ENCODE peak calls at places on chromosomes 5 and 9, in five cellular contexts. E, M, K, Q and C are unnamed samples.

GRCh38 chr5:179264641-179265528 is 80.4 kb downstream of the ADAMTS2 start:
- DNase-seq in E (no peak), Q (no peak), K (no peak), M (no peak), C (no peak)

GRCh38 chr5:143418140-143418866 is 14.8 kb upstream of the NR3C1 start:
- DNase-seq in M (no peak), K (no peak), Q (no peak), E (no peak), C (no peak)

GRCh38 chr9:88971131-88971960 is 19.9 kb upstream of the S1PR3 start:
- DNase-seq in E (no peak), Q (no peak), K (no peak), M (no peak), C (no peak)

GRCh38 chr5:157564149-157564711 is 11.3 kb downstream of the ADAM19 start:
- DNase-seq in Q (no peak), K (no peak), E (no peak), M (no peak), C (no peak)

GRCh38 chr5:6365142-6365976 is 13.0 kb downstream of the MED10 start:
- DNase-seq in E (peak), M (no peak), Q (no peak), K (peak), C (peak)

GRCh38 chr9:86885232-86885631 is 62.1 kb downstream of the GAS1 start:
- DNase-seq in E (no peak), Q (no peak), M (no peak), K (no peak), C (no peak)

GRCh38 chr9:130996205-130996604 is 12.8 kb upstream of the LAMC3 start:
- DNase-seq in Q (no peak), M (no peak), E (no peak), K (no peak), C (no peak)

GRCh38 chr9:6805532-6805931 is 47.8 kb downstream of the KDM4C start:
- DNase-seq in M (no peak), Q (no peak), E (peak), K (no peak), C (peak)

GRCh38 chr9:130192600-130192999 is 20.4 kb downstream of the NCS1 start:
- DNase-seq in Q (no peak), E (no peak), K (no peak), M (no peak), C (no peak)

GRCh38 chr5:129216001-129216400 is 121.5 kb downstream of the ISOC1 start:
- DNase-seq in M (no peak), Q (no peak), K (no peak), E (peak), C (no peak)

GRCh38 chr9:138006576-138007233 is 129.1 kb downstream of the CACNA1B start:
- DNase-seq in E (no peak), M (no peak), K (no peak), Q (no peak), C (no peak)

GRCh38 chr9:840343-840742 is 1.2 kb upstream of the DMRT1 start:
- DNase-seq in K (no peak), Q (no peak), E (no peak), M (no peak), C (no peak)

GRCh38 chr9:131738838-131739191 is 1.1 kb downstream of the RAPGEF1 start:
- DNase-seq in M (no peak), Q (no peak), E (no peak), K (no peak), C (no peak)

GRCh38 chr9:37061763-37062162 is 27.7 kb upstream of the PAX5 start:
- DNase-seq in M (peak), E (peak), K (peak), Q (no peak), C (no peak)

GRCh38 chr5:102600964-102601363 is 102.2 kb upstream of the SLCO6A1 start:
- DNase-seq in Q (no peak), K (no peak), M (no peak), E (peak), C (no peak)

GRCh38 chr9:32942755-32943460 is 58.5 kb downstream of the APTX start:
- DNase-seq in Q (no peak), M (no peak), E (no peak), K (no peak), C (no peak)

GRCh38 chr9:121745396-121745695 is 93.9 kb downstream of the DAB2IP start:
- DNase-seq in E (no peak), M (no peak), K (no peak), Q (no peak), C (no peak)

GRCh38 chr9:121744687-121745395 is 93.4 kb downstream of the DAB2IP start:
- DNase-seq in K (no peak), Q (no peak), M (no peak), E (no peak), C (peak)

GRCh38 chr9:121742923-121743322 is 91.5 kb downstream of the DAB2IP start:
- DNase-seq in M (no peak), Q (no peak), E (no peak), K (no peak), C (no peak)

GRCh38 chr9:121743441-121744001 is 92.1 kb downstream of the DAB2IP start:
- DNase-seq in M (no peak), E (peak), K (peak), Q (peak), C (peak)

DNA sequence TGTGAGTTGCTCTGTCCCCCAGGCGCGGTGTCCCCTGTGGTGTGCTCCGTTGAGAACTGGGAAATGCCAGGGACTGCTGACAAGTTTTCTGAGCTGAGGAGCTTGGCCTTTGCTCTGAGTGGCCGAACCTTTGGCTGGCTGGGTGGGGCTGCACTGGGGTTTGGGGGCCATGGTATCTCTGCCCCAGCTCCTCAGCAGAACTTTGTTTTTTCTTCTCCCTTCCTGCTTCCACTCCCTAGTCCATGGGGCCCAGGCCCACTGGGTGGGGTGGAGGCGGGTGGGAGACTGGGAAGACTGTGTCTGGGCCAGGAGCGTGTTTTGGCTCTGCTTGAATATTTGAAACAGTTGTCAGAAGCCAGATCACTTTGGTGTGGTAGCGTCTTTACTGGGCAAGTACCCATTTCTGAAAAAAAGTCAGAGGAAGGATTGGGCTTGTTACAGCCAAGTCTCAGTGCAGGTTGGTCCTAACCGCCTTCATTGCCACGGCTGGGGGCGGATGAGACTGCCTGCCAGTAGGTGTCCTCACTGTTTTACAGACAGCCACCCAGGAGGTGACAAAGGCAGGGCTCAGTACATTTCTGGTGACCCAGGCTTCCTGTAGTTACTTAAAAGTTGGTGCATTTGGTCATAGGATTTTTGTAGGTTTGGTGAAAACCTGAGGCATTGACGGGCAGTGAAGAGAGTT is 92.7 kb downstream of the DAB2IP start:
- DNase-seq in E (peak), Q (no peak), K (peak), M (no peak), C (peak)
- TF ChIP-seq CTCF in E (peak), Q (no peak), K (peak), M (peak), C (peak)

DNA sequence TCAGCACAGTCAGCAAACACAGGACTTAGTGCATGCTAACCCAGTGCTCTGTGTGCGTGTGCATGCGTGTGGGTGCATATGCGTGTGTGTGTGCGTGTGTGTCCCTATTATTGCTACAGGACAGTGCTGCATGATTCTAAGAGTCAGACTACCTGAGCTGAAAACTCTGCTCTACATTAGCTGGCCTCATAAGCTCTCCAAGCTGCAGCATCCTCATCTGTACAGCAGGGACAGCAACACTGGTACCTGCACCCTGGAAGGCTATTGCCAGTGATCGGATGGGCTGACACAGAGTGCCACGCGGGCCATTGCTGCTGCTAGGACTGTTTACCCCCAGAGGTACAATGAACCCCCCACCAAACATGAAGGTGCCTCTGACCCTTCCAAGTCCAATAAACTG is 1.2 kb downstream of the ADAMTS12 start:
- DNase-seq in E (peak), M (no peak), Q (no peak), K (no peak), C (peak)
- TF ChIP-seq CTCF in E (peak), M (peak), Q (no peak), K (peak), C (peak)

GRCh38 chr9:96068511-96068910 is 193.0 kb downstream of the ERCC6L2 start:
- DNase-seq in K (no peak), E (no peak), Q (no peak), M (no peak), C (no peak)

GRCh38 chr9:96072930-96073329 is 197.4 kb downstream of the ERCC6L2 start:
- DNase-seq in E (no peak), Q (no peak), K (no peak), M (no peak), C (no peak)

GRCh38 chr9:96073531-96074284 is 198.2 kb downstream of the ERCC6L2 start:
- DNase-seq in Q (no peak), M (no peak), K (no peak), E (no peak), C (no peak)

GRCh38 chr9:96069821-96070220 is 194.3 kb downstream of the ERCC6L2 start:
- DNase-seq in K (no peak), Q (no peak), E (no peak), M (no peak), C (no peak)

GRCh38 chr9:96071245-96072124 is 196.0 kb downstream of the ERCC6L2 start:
- DNase-seq in M (no peak), K (no peak), E (no peak), Q (peak), C (peak)
- TF ChIP-seq CTCF in M (peak), K (peak), E (peak), Q (no peak), C (peak)

DNA sequence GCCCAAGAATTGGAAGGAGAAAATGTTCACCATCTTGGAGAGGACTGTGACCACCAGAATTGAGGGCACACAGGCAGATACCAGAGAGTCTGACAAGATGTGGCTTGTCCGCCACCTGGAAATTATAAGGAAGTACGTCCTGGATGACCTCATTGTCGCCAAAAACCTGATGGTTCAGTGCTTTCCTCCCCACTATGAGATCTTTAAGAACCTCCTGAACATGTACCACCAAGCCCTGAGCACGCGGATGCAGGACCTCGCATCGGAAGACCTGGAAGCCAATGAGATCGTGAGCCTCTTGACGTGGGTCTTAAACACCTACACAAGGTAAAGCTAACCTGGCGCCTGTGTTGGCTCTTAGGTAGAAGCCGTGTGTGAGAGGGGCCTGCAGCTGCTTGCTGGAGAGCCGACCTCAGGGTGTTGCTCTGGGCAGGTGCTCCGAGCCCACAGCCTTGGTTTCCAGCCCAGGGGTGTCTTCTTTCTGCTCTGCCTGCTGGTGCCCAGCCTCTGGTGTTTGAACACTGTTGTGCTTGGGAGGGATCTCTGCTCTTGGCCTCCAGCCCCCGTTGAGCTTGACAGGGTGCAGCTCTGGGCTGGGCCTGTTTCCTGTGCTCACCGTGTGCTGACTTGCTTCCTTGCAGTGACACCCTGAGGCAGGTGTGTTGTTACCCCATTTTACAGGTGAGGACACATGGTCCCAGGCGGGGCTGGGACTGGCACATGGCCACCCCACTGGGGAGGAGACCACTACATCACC is 10.9 kb downstream of the EXOC3 start:
- DNase-seq in K (no peak), Q (no peak), E (no peak), M (no peak), C (no peak)
- TF ChIP-seq CTCF in K (no peak), Q (no peak), E (no peak), M (no peak), C (no peak)

GRCh38 chr5:89178576-89178975 is 295.6 kb upstream of the MEF2C start:
- DNase-seq in E (no peak), Q (no peak), M (no peak), K (no peak), C (no peak)
- TF ChIP-seq CTCF in E (no peak), Q (no peak), M (no peak), K (no peak), C (no peak)